ENCODE peak calls at places on chromosome 14, in five cellular contexts. V is heart left ventricle, P is brain microvascular endothelial cell, M is mammary epithelial cell, D is RWPE1. R is an unnamed sample.

GRCh38 chr14:79443602-79444001 is 767.7 kb downstream of the DIO2 start:
- DNase-seq in V (no peak), M (no peak), P (no peak), D (no peak), R (no peak)

GRCh38 chr14:54627718-54628345 is 60.9 kb downstream of the SAMD4A start:
- DNase-seq in P (peak; percentile 81), M (no peak), V (peak; percentile 68), D (no peak), R (no peak)

GRCh38 chr14:104870368-104871144 is 5.5 kb downstream of the CEP170B start:
- DNase-seq in V (no peak), P (no peak), M (no peak), D (no peak), R (no peak)

GRCh38 chr14:54590481-54590880 is 23.6 kb downstream of the SAMD4A start:
- DNase-seq in M (no peak), D (no peak), P (no peak), V (no peak), R (no peak)

GRCh38 chr14:51865953-51866747 is 5.7 kb downstream of the GNG2 start:
- DNase-seq in P (no peak), V (no peak), M (no peak), D (no peak), R (no peak)

GRCh38 chr14:64292197-64292596 is 2.0 kb downstream of the ESR2 start:
- DNase-seq in M (no peak), D (no peak), P (no peak), V (no peak), R (no peak)

GRCh38 chr14:47302121-47302520 is 373.3 kb downstream of the MDGA2 start:
- DNase-seq in V (no peak), D (no peak), M (no peak), P (no peak), R (no peak)

GRCh38 chr14:71555654-71556559 is 376.3 kb upstream of the RGS6 start:
- DNase-seq in V (no peak), M (peak; percentile 66), D (no peak), P (no peak), R (no peak)

GRCh38 chr14:100711493-100711892 is 15.2 kb upstream of the DLK1 start:
- DNase-seq in M (no peak), P (no peak), D (no peak), V (no peak), R (no peak)

GRCh38 chr14:65019944-65020566 is 33.4 kb downstream of the FNTB start:
- DNase-seq in M (peak; percentile 62), V (no peak), P (peak; percentile 72), D (peak; percentile 42), R (no peak)

GRCh38 chr14:85421166-85421877 is 108.6 kb upstream of the FLRT2 start:
- DNase-seq in D (peak; percentile 26), M (peak; percentile 90), V (no peak), P (peak; percentile 66), R (no peak)

GRCh38 chr14:64706552-64707193 is 2.4 kb downstream of the PLEKHG3 start:
- DNase-seq in D (no peak), M (no peak), V (peak; percentile 40), P (no peak), R (no peak)

GRCh38 chr14:79571361-79571760 is 639.9 kb downstream of the DIO2 start:
- DNase-seq in V (no peak), D (no peak), M (no peak), P (no peak), R (no peak)

GRCh38 chr14:52014601-52015267 is 25.4 kb downstream of the RTRAF start:
- DNase-seq in M (no peak), V (peak; percentile 83), P (no peak), D (no peak), R (no peak)

GRCh38 chr14:104936361-104937155 is 11.9 kb downstream of the PLD4 start:
- DNase-seq in D (no peak), M (no peak), P (no peak), V (no peak), R (no peak)

GRCh38 chr14:105419305-105420091 is at the start of gene MTA1:
- DNase-seq in D (peak; percentile 44), M (no peak), V (no peak), P (no peak), R (no peak)

GRCh38 chr14:99324291-99324690 is 52.3 kb upstream of the BCL11B start:
- DNase-seq in P (no peak), M (no peak), V (no peak), D (no peak), R (peak; percentile 47)

GRCh38 chr14:99604766-99605298 is 825 bp upstream of the CCDC85C start:
- DNase-seq in D (peak; percentile 39), P (no peak), M (peak; percentile 40), V (no peak), R (no peak)

GRCh38 chr14:34180428-34180827 is 229.6 kb upstream of the EGLN3 start:
- DNase-seq in P (no peak), M (no peak), D (no peak), V (no peak), R (no peak)

GRCh38 chr14:103624860-103625259 is 4.2 kb upstream of the KLC1 start:
- DNase-seq in V (peak; percentile 86), D (peak; percentile 81), M (peak; percentile 82), P (peak; percentile 34), R (peak; percentile 89)

GRCh38 chr14:94575730-94576585 is 5.3 kb upstream of the SERPINA5 start:
- DNase-seq in P (peak; percentile 58), D (no peak), M (peak; percentile 29), V (no peak), R (no peak)

GRCh38 chr14:86858043-86858442 is 1134.9 kb downstream of the GALC start:
- DNase-seq in M (no peak), V (no peak), P (no peak), D (no peak), R (no peak)

GRCh38 chr14:71672596-71672995 is 259.6 kb upstream of the RGS6 start:
- DNase-seq in D (no peak), V (no peak), M (no peak), P (no peak), R (no peak)

GRCh38 chr14:103928011-103928890 is at the start of gene TDRD9:
- DNase-seq in P (no peak), M (no peak), V (no peak), D (no peak), R (no peak)

GRCh38 chr14:30355431-30355913 is 203.5 kb upstream of the G2E3 start:
- DNase-seq in D (no peak), M (no peak), V (no peak), P (no peak), R (no peak)

GRCh38 chr14:104107101-104107581 is 21.6 kb downstream of the ASPG start:
- DNase-seq in V (peak; percentile 25), D (no peak), P (no peak), M (no peak), R (no peak)

GRCh38 chr14:50067723-50068495 is 48.5 kb downstream of the VCPKMT start:
- DNase-seq in D (peak; percentile 53), M (peak; percentile 84), V (no peak), P (peak; percentile 82), R (no peak)

GRCh38 chr14:40417777-40418401 is 985.7 kb upstream of the FBXO33 start:
- DNase-seq in V (no peak), M (no peak), D (peak; percentile 17), P (no peak), R (no peak)

GRCh38 chr14:23950411-23951135 is 3.0 kb upstream of the DHRS4 start:
- DNase-seq in M (no peak), V (no peak), D (no peak), P (no peak), R (no peak)

GRCh38 chr14:61749867-61750266 is 12.4 kb upstream of the SNAPC1 start:
- DNase-seq in V (no peak), P (no peak), M (no peak), D (no peak), R (no peak)

GRCh38 chr14:68471029-68471963 is 321.6 kb downstream of the ZFP36L1 start:
- DNase-seq in D (no peak), V (no peak), M (no peak), P (no peak), R (no peak)

GRCh38 chr14:74653386-74654138 is 41.5 kb upstream of the LTBP2 start:
- DNase-seq in V (no peak), M (no peak), P (no peak), D (no peak), R (no peak)

GRCh38 chr14:94671870-94672444 is 59.8 kb downstream of the SERPINA3 start:
- DNase-seq in V (no peak), M (no peak), D (no peak), P (peak; percentile 16), R (no peak)

GRCh38 chr14:77245820-77246219 is 25.2 kb downstream of the NGB start:
- DNase-seq in M (no peak), V (no peak), D (no peak), P (no peak), R (no peak)
- TF ChIP-seq CTCF in M (no peak), V (no peak), D (no peak), P (peak; percentile 8), R (no peak)

GRCh38 chr14:53567236-53567785 is 389.3 kb downstream of the BMP4 start:
- DNase-seq in V (no peak), P (no peak), M (peak; percentile 36), D (no peak), R (no peak)

GRCh38 chr14:53569471-53569870 is 387.2 kb downstream of the BMP4 start:
- DNase-seq in D (no peak), V (no peak), M (no peak), P (no peak), R (no peak)

GRCh38 chr14:53571589-53571988 is 385.0 kb downstream of the BMP4 start:
- DNase-seq in V (no peak), M (no peak), D (no peak), P (no peak), R (no peak)

GRCh38 chr14:53571990-53572389 is 384.6 kb downstream of the BMP4 start:
- DNase-seq in V (no peak), M (no peak), D (no peak), P (no peak), R (no peak)

GRCh38 chr14:53570411-53571387 is 385.9 kb downstream of the BMP4 start:
- DNase-seq in V (no peak), D (no peak), P (no peak), M (peak; percentile 5), R (no peak)
- H3K27ac ChIP-seq in V (no peak overlapping the region), D (no peak overlapping the region), P (no peak overlapping the region), M (no peak overlapping the region), R (no peak overlapping the region)

DNA sequence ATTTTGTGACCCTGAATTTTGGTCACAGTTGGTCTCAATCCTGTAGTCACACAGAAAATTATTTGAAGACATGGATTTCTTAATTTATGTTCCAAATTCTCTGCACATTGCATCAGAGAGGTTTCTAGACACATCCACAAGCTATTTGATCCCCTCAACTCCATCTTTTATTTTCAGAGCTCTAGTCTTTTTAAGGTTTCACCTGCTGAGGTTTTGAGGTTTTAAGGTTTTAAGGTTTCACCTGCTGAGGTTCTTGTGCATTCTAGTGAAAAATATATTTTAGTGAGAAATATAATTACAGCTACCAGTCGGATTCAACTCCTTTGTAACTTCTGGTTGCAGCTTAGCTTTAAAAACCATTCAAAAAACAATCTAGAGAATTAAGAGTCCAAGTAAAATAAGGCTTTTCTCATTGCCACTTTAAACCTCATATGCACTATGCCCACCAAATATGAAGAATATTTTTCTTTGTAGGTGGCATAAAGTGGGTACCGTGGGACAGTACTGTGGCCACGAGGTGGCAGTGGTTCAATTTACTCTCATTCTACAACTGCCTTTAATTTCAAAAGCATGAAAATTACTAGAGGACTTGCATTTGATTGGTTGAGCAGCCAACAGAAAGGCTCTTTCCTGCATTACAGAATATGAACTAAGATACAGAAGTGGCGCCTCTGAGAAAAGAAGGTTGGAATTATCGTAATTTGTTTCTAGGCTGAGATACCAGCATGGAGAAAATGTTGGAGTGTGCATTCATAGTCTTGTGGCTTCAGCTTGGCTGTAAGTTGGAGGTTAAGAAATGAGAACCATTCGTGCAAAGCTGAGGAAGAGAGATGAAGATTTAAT is 366.5 kb upstream of the OR4E1 start:
- DNase-seq in D (no peak), M (peak; percentile 4), P (no peak), V (no peak), R (no peak)
- TF ChIP-seq CTCF in D (peak; percentile 9), M (peak; percentile 59), P (peak; percentile 64), V (peak; percentile 50), R (peak; percentile 5)

GRCh38 chr14:55807536-55807935 is 227.5 kb downstream of the KTN1 start:
- DNase-seq in M (no peak), P (no peak), V (no peak), D (no peak), R (no peak)
- H3K27ac ChIP-seq in M (peak overlapping the region; percentile 48), P (no peak overlapping the region), V (no peak overlapping the region), D (peak overlapping the region; percentile 82), R (peak overlapping the region; percentile 43)